ENCODE peak calls at places on chromosomes 6 and 20, in seven cellular contexts. One of them, this sample, is unnamed.

GRCh38 chr6:38045701-38046305 is 226.3 kb downstream of the ZFAND3 start:
- DNase-seq in cardiac muscle cell: no peak
- DNase-seq in mammary epithelial cell: no peak
- DNase-seq in A673: no peak
- DNase-seq in neuronal stem cell: no peak
- DNase-seq in dorsolateral prefrontal cortex: no peak
- DNase-seq in upper lobe of right lung: no peak
- DNase-seq in this sample: no peak

GRCh38 chr6:80728340-80728739 is 621.9 kb downstream of the BCKDHB start:
- DNase-seq in dorsolateral prefrontal cortex: no peak
- DNase-seq in neuronal stem cell: no peak
- DNase-seq in upper lobe of right lung: no peak
- DNase-seq in A673: no peak
- DNase-seq in mammary epithelial cell: no peak
- DNase-seq in cardiac muscle cell: no peak
- DNase-seq in this sample: no peak

GRCh38 chr6:33297956-33298772 is 578 bp downstream of the RGL2 start:
- DNase-seq in A673: peak; percentile 89
- DNase-seq in cardiac muscle cell: peak; percentile 87
- DNase-seq in neuronal stem cell: peak; percentile 79
- DNase-seq in mammary epithelial cell: peak; percentile 92
- DNase-seq in upper lobe of right lung: no peak
- DNase-seq in dorsolateral prefrontal cortex: no peak
- DNase-seq in this sample: peak; percentile 76

GRCh38 chr6:34981951-34982350 is 92.9 kb downstream of the ANKS1A start:
- DNase-seq in cardiac muscle cell: peak; percentile 20
- DNase-seq in dorsolateral prefrontal cortex: no peak
- DNase-seq in neuronal stem cell: no peak
- DNase-seq in A673: peak; percentile 53
- DNase-seq in upper lobe of right lung: no peak
- DNase-seq in mammary epithelial cell: no peak
- DNase-seq in this sample: peak; percentile 20

GRCh38 chr6:100446115-100446921 is 18.4 kb downstream of the SIM1 start:
- DNase-seq in upper lobe of right lung: no peak
- DNase-seq in neuronal stem cell: peak; percentile 56
- DNase-seq in mammary epithelial cell: no peak
- DNase-seq in dorsolateral prefrontal cortex: no peak
- DNase-seq in A673: no peak
- DNase-seq in cardiac muscle cell: no peak
- DNase-seq in this sample: no peak

GRCh38 chr6:149855040-149855654 is 9.0 kb downstream of the LRP11 start:
- DNase-seq in neuronal stem cell: no peak
- DNase-seq in dorsolateral prefrontal cortex: no peak
- DNase-seq in upper lobe of right lung: no peak
- DNase-seq in cardiac muscle cell: peak; percentile 64
- DNase-seq in mammary epithelial cell: peak; percentile 93
- DNase-seq in A673: no peak
- DNase-seq in this sample: no peak

GRCh38 chr20:51703446-51704287 is 64.5 kb downstream of the ATP9A start:
- DNase-seq in dorsolateral prefrontal cortex: no peak
- DNase-seq in cardiac muscle cell: no peak
- DNase-seq in neuronal stem cell: no peak
- DNase-seq in upper lobe of right lung: no peak
- DNase-seq in mammary epithelial cell: no peak
- DNase-seq in A673: peak; percentile 87
- DNase-seq in this sample: no peak

GRCh38 chr20:10551732-10552724 is 116.9 kb downstream of the SLX4IP start:
- DNase-seq in mammary epithelial cell: no peak
- DNase-seq in A673: peak; percentile 45
- DNase-seq in neuronal stem cell: peak; percentile 36
- DNase-seq in upper lobe of right lung: no peak
- DNase-seq in cardiac muscle cell: peak; percentile 15
- DNase-seq in dorsolateral prefrontal cortex: no peak
- DNase-seq in this sample: no peak

GRCh38 chr6:26329763-26330511 is 35.1 kb upstream of the BTN3A2 start:
- DNase-seq in neuronal stem cell: no peak
- DNase-seq in A673: peak; percentile 79
- DNase-seq in upper lobe of right lung: no peak
- DNase-seq in mammary epithelial cell: peak; percentile 51
- DNase-seq in dorsolateral prefrontal cortex: no peak
- DNase-seq in cardiac muscle cell: peak; percentile 57
- DNase-seq in this sample: no peak

GRCh38 chr6:130730600-130730999 is 96.6 kb upstream of the SMLR1 start:
- DNase-seq in neuronal stem cell: no peak
- DNase-seq in upper lobe of right lung: no peak
- DNase-seq in A673: no peak
- DNase-seq in cardiac muscle cell: no peak
- DNase-seq in mammary epithelial cell: no peak
- DNase-seq in dorsolateral prefrontal cortex: no peak
- DNase-seq in this sample: no peak

GRCh38 chr20:20665200-20665599 is 47.2 kb downstream of the RALGAPA2 start:
- DNase-seq in neuronal stem cell: no peak
- DNase-seq in upper lobe of right lung: no peak
- DNase-seq in A673: peak; percentile 15
- DNase-seq in cardiac muscle cell: no peak
- DNase-seq in mammary epithelial cell: no peak
- DNase-seq in dorsolateral prefrontal cortex: no peak
- DNase-seq in this sample: no peak

GRCh38 chr20:44809380-44810060 is 826 bp downstream of the RIMS4 start:
- DNase-seq in mammary epithelial cell: no peak
- DNase-seq in dorsolateral prefrontal cortex: no peak
- DNase-seq in upper lobe of right lung: no peak
- DNase-seq in neuronal stem cell: no peak
- DNase-seq in cardiac muscle cell: no peak
- DNase-seq in A673: no peak
- DNase-seq in this sample: peak; percentile 65

GRCh38 chr6:166586424-166587156 is at the start of gene RAMACL:
- DNase-seq in mammary epithelial cell: peak; percentile 19
- DNase-seq in cardiac muscle cell: no peak
- DNase-seq in dorsolateral prefrontal cortex: no peak
- DNase-seq in upper lobe of right lung: no peak
- DNase-seq in A673: peak; percentile 24
- DNase-seq in neuronal stem cell: no peak
- DNase-seq in this sample: peak; percentile 47

GRCh38 chr6:105164418-105164817 is 15.4 kb downstream of the POPDC3 start:
- DNase-seq in dorsolateral prefrontal cortex: no peak
- DNase-seq in A673: no peak
- DNase-seq in mammary epithelial cell: peak; percentile 74
- DNase-seq in cardiac muscle cell: peak; percentile 33
- DNase-seq in neuronal stem cell: no peak
- DNase-seq in upper lobe of right lung: no peak
- DNase-seq in this sample: no peak

GRCh38 chr6:122610690-122611455 is 668 bp downstream of the PKIB start:
- DNase-seq in upper lobe of right lung: peak; percentile 74
- DNase-seq in dorsolateral prefrontal cortex: no peak
- DNase-seq in cardiac muscle cell: peak; percentile 12
- DNase-seq in A673: peak; percentile 51
- DNase-seq in mammary epithelial cell: peak; percentile 54
- DNase-seq in neuronal stem cell: peak; percentile 45
- DNase-seq in this sample: peak; percentile 82

GRCh38 chr20:19936801-19937583 is 80.2 kb upstream of the NAA20 start:
- DNase-seq in dorsolateral prefrontal cortex: no peak
- DNase-seq in upper lobe of right lung: no peak
- DNase-seq in cardiac muscle cell: no peak
- DNase-seq in mammary epithelial cell: peak; percentile 20
- DNase-seq in A673: no peak
- DNase-seq in neuronal stem cell: no peak
- DNase-seq in this sample: no peak

GRCh38 chr6:141105481-141105880 is 1027.2 kb upstream of the GJE1 start:
- DNase-seq in dorsolateral prefrontal cortex: no peak
- DNase-seq in A673: peak; percentile 94
- DNase-seq in neuronal stem cell: peak; percentile 89
- DNase-seq in cardiac muscle cell: peak; percentile 62
- DNase-seq in upper lobe of right lung: no peak
- DNase-seq in mammary epithelial cell: no peak
- DNase-seq in this sample: peak; percentile 10

GRCh38 chr6:137001977-137002302 is 42.8 kb downstream of the IL20RA start:
- DNase-seq in cardiac muscle cell: no peak
- DNase-seq in A673: no peak
- DNase-seq in upper lobe of right lung: no peak
- DNase-seq in mammary epithelial cell: no peak
- DNase-seq in neuronal stem cell: no peak
- DNase-seq in dorsolateral prefrontal cortex: no peak
- DNase-seq in this sample: no peak

GRCh38 chr20:32585519-32586127 is 490 bp upstream of the NOL4L start:
- DNase-seq in neuronal stem cell: no peak
- DNase-seq in upper lobe of right lung: no peak
- DNase-seq in A673: no peak
- DNase-seq in cardiac muscle cell: no peak
- DNase-seq in mammary epithelial cell: no peak
- DNase-seq in dorsolateral prefrontal cortex: no peak
- DNase-seq in this sample: no peak
- H3K4me3 ChIP-seq in neuronal stem cell: no peak overlapping the region
- H3K4me3 ChIP-seq in upper lobe of right lung: no peak overlapping the region
- H3K4me3 ChIP-seq in A673: no peak overlapping the region
- H3K4me3 ChIP-seq in cardiac muscle cell: peak overlapping the region; percentile 58
- H3K4me3 ChIP-seq in mammary epithelial cell: no peak overlapping the region
- H3K4me3 ChIP-seq in dorsolateral prefrontal cortex: peak overlapping the region; percentile 54
- H3K4me3 ChIP-seq in this sample: no peak overlapping the region

GRCh38 chr6:158465747-158466146 is 94.1 kb upstream of the TMEM181 start:
- DNase-seq in upper lobe of right lung: no peak
- DNase-seq in neuronal stem cell: no peak
- DNase-seq in A673: no peak
- DNase-seq in dorsolateral prefrontal cortex: no peak
- DNase-seq in mammary epithelial cell: no peak
- DNase-seq in cardiac muscle cell: no peak
- DNase-seq in this sample: no peak

GRCh38 chr6:158459726-158460125 is 100.2 kb upstream of the TMEM181 start:
- DNase-seq in cardiac muscle cell: no peak
- DNase-seq in A673: peak; percentile 42
- DNase-seq in mammary epithelial cell: peak; percentile 41
- DNase-seq in upper lobe of right lung: no peak
- DNase-seq in neuronal stem cell: no peak
- DNase-seq in dorsolateral prefrontal cortex: no peak
- DNase-seq in this sample: no peak

GRCh38 chr6:158460602-158461092 is 99.2 kb upstream of the TMEM181 start:
- DNase-seq in cardiac muscle cell: peak; percentile 33
- DNase-seq in upper lobe of right lung: no peak
- DNase-seq in dorsolateral prefrontal cortex: no peak
- DNase-seq in neuronal stem cell: no peak
- DNase-seq in mammary epithelial cell: peak; percentile 71
- DNase-seq in A673: peak; percentile 58
- DNase-seq in this sample: no peak

GRCh38 chr6:158464483-158464882 is 95.4 kb upstream of the TMEM181 start:
- DNase-seq in mammary epithelial cell: no peak
- DNase-seq in dorsolateral prefrontal cortex: no peak
- DNase-seq in upper lobe of right lung: no peak
- DNase-seq in cardiac muscle cell: no peak
- DNase-seq in A673: no peak
- DNase-seq in neuronal stem cell: no peak
- DNase-seq in this sample: no peak

DNA sequence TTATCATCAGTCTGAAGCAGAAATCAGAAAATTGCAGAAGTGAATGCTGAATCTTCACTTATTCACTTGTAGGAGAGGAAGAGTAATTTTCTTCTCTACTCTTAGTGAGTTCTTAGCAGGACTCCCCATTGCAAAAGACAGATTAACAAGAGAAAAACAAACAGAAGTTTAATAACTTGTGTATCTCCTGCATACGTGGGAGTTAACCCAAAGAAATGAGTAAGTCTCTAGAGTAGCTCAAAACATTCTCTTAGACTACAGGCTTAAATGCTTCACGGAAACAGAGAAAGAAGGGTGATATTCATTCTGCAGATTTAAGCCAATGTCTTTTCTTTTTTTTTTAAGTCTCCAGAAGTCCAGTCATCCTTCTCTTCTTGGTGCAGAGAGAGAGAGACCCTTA is 97.9 kb upstream of the TMEM181 start:
- DNase-seq in neuronal stem cell: no peak
- DNase-seq in mammary epithelial cell: no peak
- DNase-seq in dorsolateral prefrontal cortex: no peak
- DNase-seq in upper lobe of right lung: no peak
- DNase-seq in cardiac muscle cell: peak; percentile 59
- DNase-seq in A673: no peak
- DNase-seq in this sample: no peak
- H3K27ac ChIP-seq in neuronal stem cell: no peak overlapping the region
- H3K27ac ChIP-seq in mammary epithelial cell: no peak overlapping the region
- H3K27ac ChIP-seq in dorsolateral prefrontal cortex: no peak overlapping the region
- H3K27ac ChIP-seq in upper lobe of right lung: no peak overlapping the region
- H3K27ac ChIP-seq in cardiac muscle cell: no peak overlapping the region
- H3K27ac ChIP-seq in A673: no peak overlapping the region
- H3K27ac ChIP-seq in this sample: no peak overlapping the region

DNA sequence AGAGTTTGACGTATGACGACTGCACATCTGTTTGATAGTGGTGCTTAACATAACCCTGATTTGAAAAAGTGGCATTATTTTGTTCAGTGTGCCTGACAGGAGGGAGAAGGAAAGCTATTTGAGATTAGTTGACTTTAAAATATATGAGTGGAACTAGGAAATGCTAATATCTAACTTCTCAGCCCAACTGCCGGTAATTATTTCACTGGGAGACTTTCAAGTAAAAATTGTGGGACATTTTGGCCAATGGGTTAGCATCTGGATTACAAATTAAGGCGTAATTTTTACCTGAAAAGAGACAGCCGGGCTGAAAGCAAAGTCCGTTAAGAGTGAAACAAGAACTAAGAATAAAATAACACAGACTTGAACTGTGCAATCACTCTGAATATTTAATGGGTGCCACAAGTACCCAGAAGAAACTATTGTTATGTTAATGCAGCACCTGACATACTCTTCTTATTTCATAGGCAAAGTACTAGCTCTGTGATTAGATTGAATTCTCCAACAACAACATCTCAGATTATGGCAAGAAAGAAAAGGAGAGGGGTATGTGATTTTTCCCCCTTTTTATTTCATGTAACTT is 2.0 kb downstream of the HEY2 start:
- DNase-seq in A673: no peak
- DNase-seq in neuronal stem cell: no peak
- DNase-seq in dorsolateral prefrontal cortex: no peak
- DNase-seq in upper lobe of right lung: no peak
- DNase-seq in cardiac muscle cell: no peak
- DNase-seq in mammary epithelial cell: no peak
- DNase-seq in this sample: no peak
- H3K4me3 ChIP-seq in A673: no peak overlapping the region
- H3K4me3 ChIP-seq in neuronal stem cell: no peak overlapping the region
- H3K4me3 ChIP-seq in dorsolateral prefrontal cortex: peak overlapping the region; percentile 71
- H3K4me3 ChIP-seq in upper lobe of right lung: no peak overlapping the region
- H3K4me3 ChIP-seq in cardiac muscle cell: peak overlapping the region; percentile 84
- H3K4me3 ChIP-seq in mammary epithelial cell: no peak overlapping the region
- H3K4me3 ChIP-seq in this sample: no peak overlapping the region

GRCh38 chr6:40923326-40923725 is 115.7 kb downstream of the UNC5CL start:
- DNase-seq in upper lobe of right lung: no peak
- DNase-seq in neuronal stem cell: no peak
- DNase-seq in cardiac muscle cell: no peak
- DNase-seq in A673: no peak
- DNase-seq in mammary epithelial cell: no peak
- DNase-seq in dorsolateral prefrontal cortex: no peak
- DNase-seq in this sample: no peak

GRCh38 chr6:40924832-40925231 is 114.2 kb downstream of the UNC5CL start:
- DNase-seq in neuronal stem cell: no peak
- DNase-seq in cardiac muscle cell: no peak
- DNase-seq in A673: no peak
- DNase-seq in upper lobe of right lung: no peak
- DNase-seq in dorsolateral prefrontal cortex: no peak
- DNase-seq in mammary epithelial cell: no peak
- DNase-seq in this sample: no peak

GRCh38 chr6:40923860-40924259 is 115.2 kb downstream of the UNC5CL start:
- DNase-seq in neuronal stem cell: no peak
- DNase-seq in A673: no peak
- DNase-seq in mammary epithelial cell: no peak
- DNase-seq in cardiac muscle cell: no peak
- DNase-seq in upper lobe of right lung: no peak
- DNase-seq in dorsolateral prefrontal cortex: no peak
- DNase-seq in this sample: no peak

GRCh38 chr6:40918035-40918651 is 120.9 kb downstream of the UNC5CL start:
- DNase-seq in A673: no peak
- DNase-seq in neuronal stem cell: no peak
- DNase-seq in mammary epithelial cell: no peak
- DNase-seq in upper lobe of right lung: no peak
- DNase-seq in dorsolateral prefrontal cortex: no peak
- DNase-seq in cardiac muscle cell: no peak
- DNase-seq in this sample: no peak

GRCh38 chr6:40922281-40922680 is 116.7 kb downstream of the UNC5CL start:
- DNase-seq in upper lobe of right lung: no peak
- DNase-seq in dorsolateral prefrontal cortex: no peak
- DNase-seq in A673: no peak
- DNase-seq in neuronal stem cell: no peak
- DNase-seq in cardiac muscle cell: no peak
- DNase-seq in mammary epithelial cell: peak; percentile 42
- DNase-seq in this sample: no peak
- H3K27ac ChIP-seq in upper lobe of right lung: no peak overlapping the region
- H3K27ac ChIP-seq in dorsolateral prefrontal cortex: no peak overlapping the region
- H3K27ac ChIP-seq in A673: no peak overlapping the region
- H3K27ac ChIP-seq in neuronal stem cell: no peak overlapping the region
- H3K27ac ChIP-seq in cardiac muscle cell: no peak overlapping the region
- H3K27ac ChIP-seq in mammary epithelial cell: no peak overlapping the region
- H3K27ac ChIP-seq in this sample: no peak overlapping the region

This sample was measured in thyroid gland.